ENCODE peak calls at places on chromosome 5, in eight cellular contexts. J is A549, O is stomach, N is vagina, D is heart left ventricle, C is body of pancreas, L is ovary, K is HCT116. A is an unnamed sample.

GRCh38 chr5:1868886-1869285 is 13.8 kb downstream of the IRX4 start:
- DNase-seq in J (no peak), O (no peak), N (no peak), D (no peak), C (no peak), L (no peak), K (no peak), A (no peak)

GRCh38 chr5:169626779-169627178 is 10.3 kb upstream of the DOCK2 start:
- DNase-seq in J (peak; percentile 30), O (no peak), N (no peak), D (no peak), C (no peak), L (no peak), K (no peak), A (no peak)

GRCh38 chr5:154479944-154480750 is 2.1 kb upstream of the HAND1 start:
- DNase-seq in J (no peak), O (no peak), N (no peak), D (no peak), C (no peak), L (no peak), K (no peak), A (no peak)

GRCh38 chr5:169548315-169548714 is 35.3 kb upstream of the SPDL1 start:
- DNase-seq in J (peak; percentile 68), O (no peak), N (no peak), D (no peak), C (no peak), L (no peak), K (no peak), A (no peak)

GRCh38 chr5:158777647-158778368 is 321.9 kb downstream of the EBF1 start:
- DNase-seq in J (no peak), O (no peak), N (no peak), D (peak; percentile 29), C (no peak), L (peak; percentile 56), K (no peak), A (no peak)

GRCh38 chr5:153135416-153135815 is 355.1 kb upstream of the GRIA1 start:
- DNase-seq in J (no peak), O (no peak), N (no peak), D (no peak), C (no peak), L (no peak), K (no peak), A (no peak)

GRCh38 chr5:40389591-40389990 is 290.1 kb upstream of the PTGER4 start:
- DNase-seq in J (no peak), O (no peak), N (no peak), D (no peak), C (no peak), L (no peak), K (no peak), A (no peak)

GRCh38 chr5:60743511-60744314 is 43.7 kb upstream of the DEPDC1B start:
- DNase-seq in J (no peak), O (no peak), N (no peak), D (no peak), C (no peak), L (no peak), K (no peak), A (no peak)

GRCh38 chr5:142680605-142681259 is 5.2 kb downstream of the FGF1 start:
- DNase-seq in J (peak; percentile 75), O (peak; percentile 53), N (no peak), D (no peak), C (peak; percentile 57), L (no peak), K (peak; percentile 82), A (no peak)

GRCh38 chr5:6715758-6716633 is 2.8 kb downstream of the TENT4A start:
- DNase-seq in J (no peak), O (no peak), N (peak; percentile 37), D (no peak), C (no peak), L (peak; percentile 8), K (no peak), A (no peak)

GRCh38 chr5:137231535-137231934 is 267.6 kb downstream of the SPOCK1 start:
- DNase-seq in J (no peak), O (no peak), N (no peak), D (no peak), C (no peak), L (no peak), K (no peak), A (no peak)

GRCh38 chr5:1514027-1514818 is 9.5 kb downstream of the LPCAT1 start:
- DNase-seq in J (no peak), O (peak; percentile 22), N (peak; percentile 85), D (no peak), C (peak; percentile 9), L (peak; percentile 11), K (no peak), A (peak; percentile 19)

GRCh38 chr5:177169271-177169670 is 35.7 kb downstream of the NSD1 start:
- DNase-seq in J (no peak), O (no peak), N (no peak), D (no peak), C (no peak), L (no peak), K (no peak), A (no peak)

GRCh38 chr5:58255970-58256369 is 203.9 kb downstream of the PLK2 start:
- DNase-seq in J (no peak), O (no peak), N (no peak), D (no peak), C (no peak), L (no peak), K (no peak), A (no peak)

GRCh38 chr5:138336952-138337684 is 948 bp upstream of the FAM53C start:
- DNase-seq in J (peak; percentile 87), O (peak; percentile 80), N (no peak), D (peak; percentile 80), C (peak; percentile 87), L (peak; percentile 91), K (peak; percentile 81), A (peak; percentile 79)

GRCh38 chr5:154791535-154791934 is 36.4 kb downstream of the LARP1 start:
- DNase-seq in J (no peak), O (no peak), N (no peak), D (no peak), C (no peak), L (no peak), K (no peak), A (no peak)

GRCh38 chr5:3312299-3312698 is 283.3 kb upstream of the IRX1 start:
- DNase-seq in J (no peak), O (no peak), N (no peak), D (no peak), C (no peak), L (no peak), K (no peak), A (no peak)

GRCh38 chr5:87120518-87121314 is 147.0 kb upstream of the RASA1 start:
- DNase-seq in J (peak; percentile 24), O (no peak), N (no peak), D (no peak), C (no peak), L (no peak), K (peak; percentile 85), A (no peak)

GRCh38 chr5:13648822-13649221 is 295.7 kb downstream of the DNAH5 start:
- DNase-seq in J (no peak), O (no peak), N (no peak), D (no peak), C (no peak), L (no peak), K (no peak), A (no peak)

GRCh38 chr5:59249160-59249559 is 644.4 kb downstream of the PDE4D start:
- DNase-seq in J (no peak), O (no peak), N (no peak), D (no peak), C (no peak), L (no peak), K (no peak), A (no peak)

GRCh38 chr5:73532195-73532594 is 33.2 kb downstream of the ANKRA2 start:
- DNase-seq in J (no peak), O (no peak), N (no peak), D (no peak), C (no peak), L (no peak), K (no peak), A (no peak)

GRCh38 chr5:173055042-173055721 is 970 bp upstream of the CREBRF start:
- DNase-seq in J (no peak), O (no peak), N (no peak), D (no peak), C (no peak), L (no peak), K (no peak), A (no peak)

GRCh38 chr5:173055983-173056782 is at the start of gene CREBRF:
- DNase-seq in J (peak; percentile 94), O (peak; percentile 98), N (peak; percentile 99), D (peak; percentile 99), C (peak; percentile 98), L (peak; percentile 97), K (peak; percentile 82), A (peak; percentile 99)

GRCh38 chr5:173057062-173057924 is 1.1 kb downstream of the CREBRF start:
- DNase-seq in J (peak; percentile 99), O (peak; percentile 99), N (peak; percentile 100), D (peak; percentile 99), C (peak; percentile 99), L (peak; percentile 99), K (peak; percentile 95), A (peak; percentile 100)

GRCh38 chr5:173055722-173055982 is 500 bp upstream of the CREBRF start:
- DNase-seq in J (no peak), O (no peak), N (no peak), D (no peak), C (no peak), L (no peak), K (no peak), A (no peak)

GRCh38 chr5:173056783-173057061 is 570 bp downstream of the CREBRF start:
- DNase-seq in J (no peak), O (no peak), N (no peak), D (no peak), C (no peak), L (no peak), K (no peak), A (no peak)
- TF ChIP-seq POLR2A in J (no peak), O (no peak), N (peak; percentile 27), D (no peak), C (no peak), L (peak; percentile 2), K (no peak), A (no peak)

GRCh38 chr5:139660105-139660915 is 12.2 kb downstream of the CXXC5 start:
- DNase-seq in J (peak; percentile 68), O (peak; percentile 92), N (no peak), D (peak; percentile 80), C (peak; percentile 91), L (no peak), K (no peak), A (peak; percentile 88)
- TF ChIP-seq POLR2A in J (no peak), O (no peak), N (no peak), D (no peak), C (peak; percentile 82), L (no peak), K (no peak), A (peak; percentile 55)

DNA sequence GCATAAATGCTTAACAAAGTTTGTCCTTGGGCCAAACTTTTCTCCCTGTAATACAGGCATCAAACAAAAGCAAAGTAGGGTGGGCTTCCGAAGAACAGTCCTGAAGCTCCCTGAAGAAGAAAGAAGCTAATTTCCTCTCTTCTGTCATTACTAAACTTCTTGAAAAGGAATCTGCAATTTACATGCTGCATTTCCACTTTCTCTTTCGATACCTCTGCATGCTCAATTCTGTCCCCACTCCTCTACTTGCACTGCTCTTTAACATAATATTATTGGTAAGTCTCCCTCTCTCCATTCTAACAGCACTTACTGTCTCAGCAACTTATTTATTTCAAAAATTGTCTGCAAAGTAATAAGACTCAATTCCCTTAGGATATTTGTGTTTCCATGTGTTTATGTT is 3.9 kb upstream of the PLPP1 start:
- DNase-seq in J (no peak), O (no peak), N (no peak), D (no peak), C (no peak), L (no peak), K (no peak), A (no peak)
- TF ChIP-seq POLR2A in J (no peak), O (no peak), N (no peak), D (no peak), C (no peak), L (no peak), K (no peak), A (no peak)

GRCh38 chr5:125370486-125370885 is 624.0 kb upstream of the ZNF608 start:
- DNase-seq in J (no peak), O (no peak), N (no peak), D (no peak), C (no peak), L (no peak), K (no peak), A (no peak)
- TF ChIP-seq POLR2A in J (no peak), O (no peak), N (no peak), D (no peak), C (no peak), L (no peak), K (no peak), A (no peak)